ENCODE peak calls at places on chromosomes 3 and 15, in four cellular contexts. E, T, Q and K are unnamed samples. For H3K4me1, the result is how much of the 10 kb centered on the place peaks cover.

GRCh38 chr3:115165266-115165665 is 18.2 kb upstream of the ZBTB20 start:
- DNase-seq in E (no peak), T (no peak), Q (no peak), K (no peak)

GRCh38 chr15:90437516-90437915 is 49.5 kb downstream of the IQGAP1 start:
- DNase-seq in E (no peak), T (no peak), Q (no peak), K (no peak)

GRCh38 chr3:159841766-159842165 is 146.9 kb upstream of the IL12A start:
- DNase-seq in E (no peak), T (no peak), Q (no peak), K (no peak)

GRCh38 chr15:99707481-99708270 is 25.6 kb downstream of the LYSMD4 start:
- DNase-seq in E (no peak), T (no peak), Q (no peak), K (no peak)

GRCh38 chr15:23855260-23855659 is 168.2 kb upstream of the NDN start:
- DNase-seq in E (no peak), T (no peak), Q (no peak), K (no peak)

GRCh38 chr15:36596915-36597314 is 17.5 kb downstream of the CDIN1 start:
- DNase-seq in E (no peak), T (no peak), Q (no peak), K (no peak)

GRCh38 chr3:142576792-142577191 is 1.7 kb downstream of the ATR start:
- DNase-seq in E (no peak), T (no peak), Q (no peak), K (no peak)

GRCh38 chr3:183295211-183295610 is 42.2 kb downstream of the B3GNT5 start:
- DNase-seq in E (peak), T (peak), Q (no peak), K (no peak)

GRCh38 chr15:77784361-77785292 is 151.9 kb upstream of the LINGO1 start:
- DNase-seq in E (peak), T (no peak), Q (peak), K (no peak)

GRCh38 chr3:29926391-29926790 is 645.5 kb downstream of the RBMS3 start:
- DNase-seq in E (no peak), T (no peak), Q (no peak), K (no peak)

GRCh38 chr15:68417897-68418296 is 14.1 kb downstream of the ITGA11 start:
- DNase-seq in E (no peak), T (no peak), Q (no peak), K (no peak)

GRCh38 chr3:129867506-129868124 is 25.9 kb downstream of the TMCC1 start:
- DNase-seq in E (no peak), T (no peak), Q (no peak), K (no peak)

GRCh38 chr3:111531446-111531845 is 10.6 kb upstream of the CD96 start:
- DNase-seq in E (no peak), T (no peak), Q (no peak), K (no peak)

GRCh38 chr3:52880474-52880873 is 16.9 kb downstream of the STIMATE start:
- DNase-seq in E (no peak), T (no peak), Q (no peak), K (no peak)

GRCh38 chr15:80015156-80015555 is 44.2 kb upstream of the BCL2A1 start:
- DNase-seq in E (no peak), T (no peak), Q (no peak), K (no peak)

GRCh38 chr3:143535994-143536784 is 312.1 kb downstream of the SLC9A9 start:
- DNase-seq in E (no peak), T (no peak), Q (no peak), K (no peak)

GRCh38 chr3:126539558-126540250 is 15.7 kb downstream of the CHST13 start:
- DNase-seq in E (no peak), T (peak), Q (no peak), K (no peak)

GRCh38 chr3:48997714-48998637 is 7.9 kb downstream of the P4HTM start:
- DNase-seq in E (no peak), T (no peak), Q (no peak), K (no peak)

GRCh38 chr15:44585633-44586032 is 48.7 kb downstream of the EIF3J start:
- DNase-seq in E (no peak), T (no peak), Q (no peak), K (no peak)

GRCh38 chr3:128033102-128033501 is 19.1 kb upstream of the SEC61A1 start:
- DNase-seq in E (no peak), T (no peak), Q (no peak), K (no peak)

GRCh38 chr3:182567666-182568065 is 225.6 kb upstream of the ATP11B start:
- DNase-seq in E (no peak), T (no peak), Q (no peak), K (no peak)

GRCh38 chr3:20323307-20323927 is 137.4 kb upstream of the SGO1 start:
- DNase-seq in E (no peak), T (no peak), Q (no peak), K (peak)

GRCh38 chr15:90407871-90408317 is 19.9 kb downstream of the IQGAP1 start:
- DNase-seq in E (no peak), T (no peak), Q (no peak), K (no peak)

GRCh38 chr15:32098033-32098432 is 67.7 kb downstream of the CHRNA7 start:
- DNase-seq in E (no peak), T (no peak), Q (no peak), K (no peak)

GRCh38 chr3:149152420-149152819 is 23.0 kb downstream of the HPS3 start:
- DNase-seq in E (no peak), T (no peak), Q (no peak), K (no peak)

GRCh38 chr15:40276927-40277326 is 5.9 kb downstream of the ANKRD63 start:
- DNase-seq in E (no peak), T (no peak), Q (no peak), K (no peak)

GRCh38 chr15:40595773-40596172 is 1.7 kb downstream of the KNL1 start:
- DNase-seq in E (no peak), T (no peak), Q (no peak), K (no peak)

GRCh38 chr15:72599855-72600464 is 54.5 kb upstream of the GOLGA6B start:
- DNase-seq in E (peak), T (peak), Q (peak), K (no peak)

GRCh38 chr3:172192830-172193415 is 153.5 kb downstream of the FNDC3B start:
- DNase-seq in E (peak), T (no peak), Q (no peak), K (no peak)

GRCh38 chr3:119279101-119279554 is 15.1 kb upstream of the ARHGAP31 start:
- DNase-seq in E (peak), T (no peak), Q (no peak), K (no peak)

GRCh38 chr15:100831466-100831865 is 48.2 kb upstream of the ALDH1A3 start:
- DNase-seq in E (no peak), T (no peak), Q (no peak), K (no peak)

DNA sequence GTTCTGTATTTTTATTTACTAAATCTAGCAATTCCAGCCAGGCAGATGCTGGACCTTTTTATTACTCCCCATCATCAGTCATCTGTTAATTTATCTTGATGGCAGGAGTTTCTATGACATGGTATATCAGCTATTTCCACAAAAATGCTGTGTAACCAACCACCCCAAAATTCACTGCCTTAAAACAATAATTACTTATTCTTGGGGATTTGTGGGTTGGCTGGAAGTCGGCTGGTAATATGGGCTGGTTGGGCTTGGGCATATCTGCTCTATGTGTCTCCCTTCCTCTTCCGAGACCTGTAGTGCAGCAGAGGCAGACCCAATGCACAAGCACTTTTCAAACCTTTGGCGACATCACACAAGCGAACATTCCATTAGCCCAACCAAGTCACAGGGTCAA is 92.1 kb upstream of the UBE2E1 start:
- DNase-seq in E (no peak), T (no peak), Q (no peak), K (no peak)
- H3K4me1 ChIP-seq in E (under half), T (under half), Q (under half), K (under half)

GRCh38 chr15:58554758-58555157 is 123.0 kb downstream of the LIPC start:
- DNase-seq in E (no peak), T (no peak), Q (no peak), K (no peak)
- H3K4me1 ChIP-seq in E (under half), T (under half), Q (under half), K (under half)

GRCh38 chr15:63967616-63968015 is 78.7 kb downstream of the DAPK2 start:
- DNase-seq in E (no peak), T (no peak), Q (no peak), K (no peak)
- H3K4me1 ChIP-seq in E (under half), T (under half), Q (under half), K (under half)

GRCh38 chr3:72271923-72272322 is 487.0 kb upstream of the PROK2 start:
- DNase-seq in E (no peak), T (no peak), Q (no peak), K (no peak)

GRCh38 chr3:72272356-72272755 is 487.4 kb upstream of the PROK2 start:
- DNase-seq in E (no peak), T (no peak), Q (no peak), K (no peak)

GRCh38 chr3:72270072-72270611 is 485.2 kb upstream of the PROK2 start:
- DNase-seq in E (peak), T (peak), Q (peak), K (peak)

GRCh38 chr3:72270730-72271129 is 485.8 kb upstream of the PROK2 start:
- DNase-seq in E (no peak), T (no peak), Q (no peak), K (no peak)

DNA sequence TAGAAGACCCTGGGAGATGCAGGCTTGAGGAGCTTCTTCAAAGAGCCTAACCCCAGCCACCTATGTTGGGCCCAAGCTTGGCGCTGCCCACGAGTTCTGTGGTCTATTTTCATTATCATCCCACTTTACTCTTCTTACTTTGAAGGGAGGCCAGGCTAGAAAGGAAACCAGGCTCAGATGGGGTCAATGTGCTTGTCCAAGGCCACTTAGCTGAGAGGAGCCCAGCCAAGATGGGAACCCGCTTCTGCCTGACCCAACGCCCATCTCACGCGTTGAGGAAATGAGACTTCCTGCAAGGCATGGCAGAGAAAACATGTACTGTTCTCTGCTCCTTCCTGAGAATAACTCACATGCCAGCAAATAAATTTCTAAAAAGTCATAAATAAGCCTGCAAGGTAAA is 486.3 kb upstream of the PROK2 start:
- DNase-seq in E (no peak), T (peak), Q (no peak), K (no peak)
- H3K4me1 ChIP-seq in E (under half), T (under half), Q (under half), K (under half)

GRCh38 chr3:152289708-152290107 is 21.0 kb downstream of the MBNL1 start:
- DNase-seq in E (no peak), T (no peak), Q (no peak), K (no peak)
- H3K4me1 ChIP-seq in E (under half), T (under half), Q (under half), K (under half)